ENCODE peak calls at places on chromosomes 6 and 20, in four cellular contexts. G, C, B and V are unnamed samples.

GRCh38 chr6:142740449-142740848 is 204.5 kb downstream of the HIVEP2 start:
- DNase-seq in G (no peak), C (no peak), B (no peak), V (no peak)

GRCh38 chr20:57941572-57942381 is 232.0 kb upstream of the PMEPA1 start:
- DNase-seq in G (peak; percentile 48), C (no peak), B (no peak), V (no peak)

GRCh38 chr6:25292384-25292783 is 13.2 kb downstream of the CARMIL1 start:
- DNase-seq in G (no peak), C (no peak), B (no peak), V (no peak)

GRCh38 chr20:64035066-64035932 is 683 bp upstream of the C20orf204 start:
- DNase-seq in G (no peak), C (no peak), B (no peak), V (no peak)

GRCh38 chr20:52905235-52905634 is 66.9 kb upstream of the TSHZ2 start:
- DNase-seq in G (peak; percentile 12), C (no peak), B (no peak), V (no peak)

GRCh38 chr6:16635810-16636602 is 125.3 kb downstream of the ATXN1 start:
- DNase-seq in G (peak; percentile 80), C (peak; percentile 48), B (no peak), V (peak; percentile 66)

GRCh38 chr6:152721956-152722355 is 24.3 kb downstream of the MYCT1 start:
- DNase-seq in G (no peak), C (no peak), B (no peak), V (no peak)

GRCh38 chr6:145787688-145788087 is 26.9 kb downstream of the FBXO30 start:
- DNase-seq in G (no peak), C (no peak), B (no peak), V (no peak)

GRCh38 chr20:23162887-23163286 is 76.8 kb upstream of the CD93 start:
- DNase-seq in G (no peak), C (peak; percentile 19), B (no peak), V (no peak)

GRCh38 chr6:169454204-169454871 is 200.7 kb upstream of the THBS2 start:
- DNase-seq in G (peak; percentile 40), C (no peak), B (no peak), V (peak; percentile 94)

GRCh38 chr6:169454872-169455204 is 201.2 kb upstream of the THBS2 start:
- DNase-seq in G (no peak), C (no peak), B (no peak), V (no peak)

GRCh38 chr6:169456840-169457239 is 203.2 kb upstream of the THBS2 start:
- DNase-seq in G (no peak), C (no peak), B (no peak), V (no peak)

GRCh38 chr6:169453221-169453620 is 199.6 kb upstream of the THBS2 start:
- DNase-seq in G (no peak), C (no peak), B (no peak), V (no peak)

GRCh38 chr6:169455470-169455869 is 201.8 kb upstream of the THBS2 start:
- DNase-seq in G (no peak), C (no peak), B (no peak), V (no peak)
- H2BK5ac ChIP-seq in G (no peak overlapping the region), C (no peak overlapping the region), B (no peak overlapping the region), V (peak overlapping the region; percentile 68)

GRCh38 chr20:59365611-59366284 is 65.3 kb downstream of the EDN3 start:
- DNase-seq in G (no peak), C (no peak), B (no peak), V (no peak)
- H2BK5ac ChIP-seq in G (no peak overlapping the region), C (no peak overlapping the region), B (no peak overlapping the region), V (no peak overlapping the region)

GRCh38 chr20:63032861-63033634 is 26.3 kb upstream of the BHLHE23 start:
- DNase-seq in G (peak; percentile 24), C (peak; percentile 65), B (no peak), V (no peak)
- H2BK5ac ChIP-seq in G (no peak overlapping the region), C (no peak overlapping the region), B (peak overlapping the region; percentile 75), V (no peak overlapping the region)

GRCh38 chr20:32463642-32464400 is 105.7 kb downstream of the ASXL1 start:
- DNase-seq in G (no peak), C (no peak), B (no peak), V (no peak)
- H2BK5ac ChIP-seq in G (no peak overlapping the region), C (no peak overlapping the region), B (peak overlapping the region; percentile 97), V (peak overlapping the region; percentile 69)

GRCh38 chr6:42451595-42452170 is at the start of gene TRERF1:
- DNase-seq in G (peak; percentile 93), C (peak; percentile 88), B (peak; percentile 83), V (peak; percentile 81)
- H2BK5ac ChIP-seq in G (peak within 1 kb of the TSS; percentile 95), C (no peak within 1 kb of the TSS), B (peak within 1 kb of the TSS; percentile 100), V (peak within 1 kb of the TSS; percentile 97)

DNA sequence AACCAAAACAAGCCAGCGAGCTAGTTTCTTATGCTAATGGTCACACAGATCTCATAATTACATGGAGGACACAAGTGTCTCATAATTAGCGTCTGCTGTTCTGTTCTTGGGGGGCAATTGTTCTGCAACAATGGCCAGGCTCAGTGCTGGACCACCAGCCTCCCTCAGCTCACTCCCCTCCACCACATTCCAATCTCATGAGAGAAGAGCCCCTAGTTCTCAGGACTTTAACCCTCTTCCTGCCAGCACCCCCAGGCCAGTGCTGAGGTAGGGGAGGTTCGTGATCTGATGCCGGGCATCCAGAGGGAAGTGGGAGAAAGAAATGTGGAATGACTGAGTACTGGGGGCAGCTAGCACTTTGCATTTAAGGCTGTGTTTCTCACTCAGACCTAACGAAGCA is 20.1 kb upstream of the TOX2 start:
- DNase-seq in G (peak; percentile 77), C (no peak), B (no peak), V (no peak)
- H2BK5ac ChIP-seq in G (no peak overlapping the region), C (no peak overlapping the region), B (no peak overlapping the region), V (no peak overlapping the region)

GRCh38 chr20:46089338-46090094 is at the start of gene NCOA5:
- DNase-seq in G (peak; percentile 98), C (peak; percentile 97), B (peak; percentile 92), V (peak; percentile 95)
- H2BK5ac ChIP-seq in G (peak within 1 kb of the TSS; percentile 82), C (no peak within 1 kb of the TSS), B (peak within 1 kb of the TSS; percentile 97), V (peak within 1 kb of the TSS; percentile 98)

GRCh38 chr6:90284236-90284744 is 12.4 kb downstream of the BACH2 start:
- DNase-seq in G (peak; percentile 96), C (peak; percentile 61), B (peak; percentile 44), V (peak; percentile 95)

GRCh38 chr6:90286884-90287488 is 9.7 kb downstream of the BACH2 start:
- DNase-seq in G (peak; percentile 94), C (peak; percentile 87), B (peak; percentile 46), V (peak; percentile 20)

GRCh38 chr6:90285611-90286381 is 10.8 kb downstream of the BACH2 start:
- DNase-seq in G (peak; percentile 93), C (peak; percentile 86), B (no peak), V (peak; percentile 91)

GRCh38 chr6:90288404-90288803 is 8.2 kb downstream of the BACH2 start:
- DNase-seq in G (peak; percentile 85), C (no peak), B (no peak), V (peak; percentile 15)

GRCh38 chr6:90284745-90285481 is 11.7 kb downstream of the BACH2 start:
- DNase-seq in G (peak; percentile 23), C (no peak), B (no peak), V (peak; percentile 70)
- H2BK5ac ChIP-seq in G (no peak overlapping the region), C (no peak overlapping the region), B (no peak overlapping the region), V (peak overlapping the region; percentile 9)